ENCODE peak calls at places on chromosomes 12 and 14, in seven cellular contexts. One of them, this sample, is unnamed.
A peak's percentile ranks its signal among the peaks of the same experiment; 100 is the strongest.

GRCh38 chr14:89304972-89305703 is 111.9 kb downstream of the FOXN3 start:
- DNase-seq in hepatocyte: peak; percentile 37
- DNase-seq in GM12878: peak; percentile 65
- DNase-seq in spleen: no peak
- DNase-seq in heart left ventricle: no peak
- DNase-seq in astrocyte: peak; percentile 81
- DNase-seq in esophagus muscularis mucosa: no peak
- DNase-seq in this sample: no peak

GRCh38 chr14:92938890-92939671 is 16.1 kb downstream of the CHGA start:
- DNase-seq in hepatocyte: no peak
- DNase-seq in GM12878: no peak
- DNase-seq in heart left ventricle: no peak
- DNase-seq in astrocyte: no peak
- DNase-seq in spleen: no peak
- DNase-seq in esophagus muscularis mucosa: no peak
- DNase-seq in this sample: no peak

GRCh38 chr14:68551045-68551683 is 241.7 kb downstream of the ZFP36L1 start:
- DNase-seq in spleen: no peak
- DNase-seq in astrocyte: no peak
- DNase-seq in hepatocyte: no peak
- DNase-seq in GM12878: no peak
- DNase-seq in esophagus muscularis mucosa: no peak
- DNase-seq in heart left ventricle: no peak
- DNase-seq in this sample: no peak

GRCh38 chr14:64960762-64961276 is 11.3 kb downstream of the RAB15 start:
- DNase-seq in spleen: no peak
- DNase-seq in heart left ventricle: no peak
- DNase-seq in esophagus muscularis mucosa: no peak
- DNase-seq in hepatocyte: no peak
- DNase-seq in astrocyte: no peak
- DNase-seq in GM12878: no peak
- DNase-seq in this sample: no peak

GRCh38 chr12:87866602-87867292 is 162.5 kb downstream of the C12orf50 start:
- DNase-seq in esophagus muscularis mucosa: no peak
- DNase-seq in spleen: no peak
- DNase-seq in heart left ventricle: no peak
- DNase-seq in hepatocyte: peak; percentile 21
- DNase-seq in astrocyte: no peak
- DNase-seq in GM12878: no peak
- DNase-seq in this sample: no peak

GRCh38 chr14:26594148-26594547 is 3.7 kb downstream of the NOVA1 start:
- DNase-seq in hepatocyte: no peak
- DNase-seq in spleen: no peak
- DNase-seq in astrocyte: no peak
- DNase-seq in GM12878: no peak
- DNase-seq in esophagus muscularis mucosa: no peak
- DNase-seq in heart left ventricle: no peak
- DNase-seq in this sample: no peak

GRCh38 chr12:89684131-89684530 is 24.5 kb downstream of the ATP2B1 start:
- DNase-seq in esophagus muscularis mucosa: no peak
- DNase-seq in spleen: no peak
- DNase-seq in heart left ventricle: no peak
- DNase-seq in GM12878: no peak
- DNase-seq in hepatocyte: no peak
- DNase-seq in astrocyte: no peak
- DNase-seq in this sample: no peak

GRCh38 chr14:73814158-73814557 is 37.5 kb upstream of the PTGR2 start:
- DNase-seq in astrocyte: no peak
- DNase-seq in spleen: no peak
- DNase-seq in hepatocyte: no peak
- DNase-seq in esophagus muscularis mucosa: no peak
- DNase-seq in heart left ventricle: no peak
- DNase-seq in GM12878: no peak
- DNase-seq in this sample: no peak

GRCh38 chr12:6852651-6853354 is 853 bp downstream of the USP5 start:
- DNase-seq in spleen: peak; percentile 84
- DNase-seq in GM12878: no peak
- DNase-seq in astrocyte: peak; percentile 75
- DNase-seq in hepatocyte: peak; percentile 80
- DNase-seq in heart left ventricle: no peak
- DNase-seq in esophagus muscularis mucosa: no peak
- DNase-seq in this sample: no peak

GRCh38 chr12:38887770-38888169 is 17.6 kb downstream of the CPNE8 start:
- DNase-seq in astrocyte: no peak
- DNase-seq in spleen: no peak
- DNase-seq in hepatocyte: no peak
- DNase-seq in heart left ventricle: no peak
- DNase-seq in esophagus muscularis mucosa: no peak
- DNase-seq in GM12878: no peak
- DNase-seq in this sample: no peak

GRCh38 chr14:50657753-50658152 is 10.4 kb downstream of the SAV1 start:
- DNase-seq in hepatocyte: no peak
- DNase-seq in esophagus muscularis mucosa: no peak
- DNase-seq in GM12878: no peak
- DNase-seq in spleen: no peak
- DNase-seq in heart left ventricle: no peak
- DNase-seq in astrocyte: no peak
- DNase-seq in this sample: no peak
- H3K4me3 ChIP-seq in hepatocyte: no peak overlapping the region
- H3K4me3 ChIP-seq in esophagus muscularis mucosa: no peak overlapping the region
- H3K4me3 ChIP-seq in GM12878: no peak overlapping the region
- H3K4me3 ChIP-seq in spleen: no peak overlapping the region
- H3K4me3 ChIP-seq in heart left ventricle: peak overlapping the region; percentile 1
- H3K4me3 ChIP-seq in astrocyte: no peak overlapping the region
- H3K4me3 ChIP-seq in this sample: no peak overlapping the region

GRCh38 chr12:64674367-64674922 is 64.2 kb downstream of the RASSF3 start:
- DNase-seq in GM12878: no peak
- DNase-seq in esophagus muscularis mucosa: no peak
- DNase-seq in spleen: peak; percentile 83
- DNase-seq in heart left ventricle: no peak
- DNase-seq in hepatocyte: no peak
- DNase-seq in astrocyte: no peak
- DNase-seq in this sample: no peak
- H3K4me1 ChIP-seq in GM12878: peaks cover 68% of the 10 kb centered on the region
- H3K4me1 ChIP-seq in esophagus muscularis mucosa: peaks cover 89% of the 10 kb centered on the region
- H3K4me1 ChIP-seq in spleen: peaks cover 100% of the 10 kb centered on the region
- H3K4me1 ChIP-seq in heart left ventricle: peaks cover 66% of the 10 kb centered on the region
- H3K4me1 ChIP-seq in hepatocyte: peaks cover 29% of the 10 kb centered on the region
- H3K4me1 ChIP-seq in astrocyte: peaks cover 31% of the 10 kb centered on the region
- H3K4me1 ChIP-seq in this sample: peaks cover 55% of the 10 kb centered on the region

DNA sequence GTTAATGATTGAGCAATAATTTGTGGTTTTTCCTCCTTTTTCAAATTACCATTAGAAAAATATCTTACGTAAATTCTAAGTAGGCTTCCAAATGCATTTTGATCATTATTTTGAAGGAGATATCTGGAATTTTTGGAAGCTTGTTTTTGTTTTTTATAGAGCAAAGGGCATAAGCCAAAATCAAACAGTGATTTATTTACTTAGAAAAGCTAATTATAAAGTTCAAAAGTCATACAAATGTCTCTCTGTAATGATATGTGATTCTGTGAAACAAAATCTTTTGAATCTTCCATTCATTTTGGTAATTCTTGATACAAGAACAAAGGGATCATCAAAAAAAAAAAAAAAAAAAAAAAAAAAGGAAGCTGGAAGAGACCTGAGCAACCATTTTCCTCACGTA is 416.8 kb downstream of the ETNK1 start:
- DNase-seq in heart left ventricle: no peak
- DNase-seq in GM12878: no peak
- DNase-seq in hepatocyte: no peak
- DNase-seq in astrocyte: no peak
- DNase-seq in spleen: no peak
- DNase-seq in esophagus muscularis mucosa: no peak
- DNase-seq in this sample: no peak
- TF ChIP-seq CTCF in heart left ventricle: no peak
- TF ChIP-seq CTCF in GM12878: no peak
- TF ChIP-seq CTCF in hepatocyte: no peak
- TF ChIP-seq CTCF in astrocyte: no peak
- TF ChIP-seq CTCF in spleen: no peak
- TF ChIP-seq CTCF in esophagus muscularis mucosa: no peak
- TF ChIP-seq CTCF in this sample: no peak

GRCh38 chr12:16347391-16348298 is at the start of gene MGST1:
- DNase-seq in astrocyte: peak; percentile 39
- DNase-seq in hepatocyte: peak; percentile 80
- DNase-seq in heart left ventricle: peak; percentile 63
- DNase-seq in GM12878: peak; percentile 11
- DNase-seq in spleen: peak; percentile 88
- DNase-seq in esophagus muscularis mucosa: no peak
- DNase-seq in this sample: peak; percentile 83

GRCh38 chr12:16350682-16351081 is 3.2 kb downstream of the MGST1 start:
- DNase-seq in spleen: no peak
- DNase-seq in GM12878: no peak
- DNase-seq in hepatocyte: peak; percentile 13
- DNase-seq in astrocyte: peak; percentile 97
- DNase-seq in esophagus muscularis mucosa: no peak
- DNase-seq in heart left ventricle: no peak
- DNase-seq in this sample: peak; percentile 80

GRCh38 chr12:16349132-16349463 is 1.7 kb downstream of the MGST1 start:
- DNase-seq in GM12878: no peak
- DNase-seq in astrocyte: peak; percentile 88
- DNase-seq in heart left ventricle: peak; percentile 50
- DNase-seq in hepatocyte: peak; percentile 54
- DNase-seq in spleen: no peak
- DNase-seq in esophagus muscularis mucosa: peak; percentile 95
- DNase-seq in this sample: peak; percentile 68

GRCh38 chr12:16346931-16347330 is 514 bp upstream of the MGST1 start:
- DNase-seq in heart left ventricle: no peak
- DNase-seq in astrocyte: no peak
- DNase-seq in GM12878: no peak
- DNase-seq in spleen: no peak
- DNase-seq in hepatocyte: peak; percentile 17
- DNase-seq in esophagus muscularis mucosa: no peak
- DNase-seq in this sample: no peak

DNA sequence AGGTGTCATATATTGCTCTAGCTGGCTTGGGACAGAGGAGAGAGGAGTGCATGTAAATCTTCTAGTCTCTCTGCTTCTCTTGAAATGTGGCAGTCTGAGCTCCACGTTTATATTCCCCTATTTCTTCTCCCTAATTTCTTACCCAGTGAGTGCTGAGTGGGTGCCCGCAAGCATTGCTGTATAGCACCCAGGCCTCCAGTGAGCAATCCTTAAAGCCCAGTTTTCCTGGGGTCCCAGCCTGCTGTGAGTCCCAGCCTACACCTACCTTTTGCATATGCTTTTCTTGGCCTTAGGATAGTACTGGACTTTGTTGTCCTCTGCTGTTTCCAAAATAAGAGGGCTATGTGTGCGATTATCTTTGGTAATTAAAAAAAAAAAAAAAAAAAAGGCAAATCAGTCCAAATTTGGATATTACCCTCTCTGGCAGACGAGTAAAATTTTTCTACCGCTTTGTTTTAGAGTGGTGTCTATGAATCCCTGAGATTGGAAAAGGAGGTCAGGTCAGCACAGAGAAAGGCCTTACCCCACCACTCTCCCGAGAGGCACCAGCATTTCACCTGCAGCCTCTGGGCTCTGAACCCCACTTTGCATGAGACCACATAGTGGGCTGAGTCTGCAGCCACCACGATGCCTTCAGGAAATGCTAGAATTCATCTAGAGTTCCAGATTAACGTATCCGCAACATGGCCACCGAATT is 1.1 kb downstream of the MGST1 start:
- DNase-seq in heart left ventricle: no peak
- DNase-seq in hepatocyte: no peak
- DNase-seq in GM12878: peak; percentile 7
- DNase-seq in spleen: no peak
- DNase-seq in astrocyte: no peak
- DNase-seq in esophagus muscularis mucosa: no peak
- DNase-seq in this sample: no peak
- H3K4me3 ChIP-seq in heart left ventricle: peak overlapping the region; percentile 40
- H3K4me3 ChIP-seq in hepatocyte: peak overlapping the region; percentile 34
- H3K4me3 ChIP-seq in GM12878: no peak overlapping the region
- H3K4me3 ChIP-seq in spleen: no peak overlapping the region
- H3K4me3 ChIP-seq in astrocyte: peak overlapping the region; percentile 62
- H3K4me3 ChIP-seq in esophagus muscularis mucosa: peak overlapping the region; percentile 47
- H3K4me3 ChIP-seq in this sample: peak overlapping the region; percentile 52

This sample was measured in lung.